ENCODE peak calls at places on chromosomes 5 and 9, in five cellular contexts. R is T-helper 9 cell; Y is fibroblast of lung; M is effector memory CD8-positive, alpha-beta T cell; O is GM13976. Z is an unnamed sample.

GRCh38 chr5:97087138-97087537 is 55.3 kb downstream of the LIX1 start:
- DNase-seq in R (no peak), Y (no peak), M (no peak), O (no peak), Z (no peak)

GRCh38 chr5:146066968-146067367 is 38.4 kb downstream of the PLAC8L1 start:
- DNase-seq in R (no peak), Y (no peak), M (no peak), O (no peak), Z (no peak)

GRCh38 chr5:140075371-140075770 is 32.3 kb upstream of the NRG2 start:
- DNase-seq in R (no peak), Y (peak; percentile 8), M (no peak), O (peak; percentile 21), Z (no peak)

GRCh38 chr5:65808261-65808741 is 86.3 kb downstream of the NLN start:
- DNase-seq in R (no peak), Y (peak; percentile 54), M (no peak), O (no peak), Z (no peak)

GRCh38 chr5:143148461-143149170 is 254.9 kb downstream of the NR3C1 start:
- DNase-seq in R (no peak), Y (peak; percentile 52), M (no peak), O (no peak), Z (no peak)

GRCh38 chr9:122356627-122357026 is 14.2 kb upstream of the PTGS1 start:
- DNase-seq in R (no peak), Y (no peak), M (no peak), O (no peak), Z (no peak)

GRCh38 chr5:34957857-34958690 is 28.7 kb downstream of the DNAJC21 start:
- DNase-seq in R (no peak), Y (peak; percentile 11), M (no peak), O (peak; percentile 55), Z (no peak)

GRCh38 chr5:168291961-168292782 is 727 bp downstream of the WWC1 start:
- DNase-seq in R (peak; percentile 1), Y (no peak), M (no peak), O (peak; percentile 54), Z (no peak)

GRCh38 chr9:136750526-136750925 is 2.2 kb upstream of the LCN6 start:
- DNase-seq in R (no peak), Y (peak; percentile 22), M (no peak), O (no peak), Z (no peak)

GRCh38 chr5:141508808-141509611 is 20.1 kb downstream of the PCDHGC5 start:
- DNase-seq in R (no peak), Y (peak; percentile 94), M (no peak), O (no peak), Z (no peak)

GRCh38 chr9:36818242-36818938 is 215.7 kb downstream of the PAX5 start:
- DNase-seq in R (no peak), Y (no peak), M (no peak), O (no peak), Z (no peak)

GRCh38 chr5:1412163-1412562 is 33.1 kb downstream of the SLC6A3 start:
- DNase-seq in R (no peak), Y (no peak), M (no peak), O (no peak), Z (peak; percentile 9)

GRCh38 chr9:113622600-113623400 is 159.3 kb downstream of the RGS3 start:
- DNase-seq in R (no peak), Y (peak; percentile 96), M (no peak), O (peak; percentile 79), Z (no peak)

GRCh38 chr9:79431019-79431679 is 140.6 kb upstream of the TLE4 start:
- DNase-seq in R (no peak), Y (peak; percentile 21), M (no peak), O (no peak), Z (no peak)

GRCh38 chr5:8057764-8058163 is 188.8 kb downstream of the MTRR start:
- DNase-seq in R (no peak), Y (peak; percentile 23), M (no peak), O (no peak), Z (no peak)

GRCh38 chr9:129850821-129851540 is 15.7 kb downstream of the USP20 start:
- DNase-seq in R (no peak), Y (peak; percentile 82), M (no peak), O (no peak), Z (no peak)

GRCh38 chr5:33476992-33477391 is 36.2 kb downstream of the TARS1 start:
- DNase-seq in R (no peak), Y (peak; percentile 39), M (no peak), O (no peak), Z (no peak)

GRCh38 chr5:516338-516925 is 7.8 kb downstream of the SLC9A3 start:
- DNase-seq in R (no peak), Y (no peak), M (no peak), O (no peak), Z (no peak)

GRCh38 chr9:36063804-36064447 is 27.2 kb downstream of the RECK start:
- DNase-seq in R (no peak), Y (peak; percentile 68), M (no peak), O (no peak), Z (no peak)

GRCh38 chr9:14846871-14847311 is 63.3 kb downstream of the FREM1 start:
- DNase-seq in R (peak; percentile 23), Y (peak; percentile 20), M (no peak), O (peak; percentile 63), Z (no peak)

Z was measured in CD14-positive monocyte.